ENCODE peak calls at places on chromosomes 3 and 15, in five cellular contexts. S is mammary epithelial cell, B is H9, I is astrocyte, K is endothelial cell of umbilical vein. J is an unnamed sample.

GRCh38 chr15:88918738-88919137 is 5.6 kb upstream of the MFGE8 start:
- DNase-seq in S (peak), B (no peak), I (peak), K (peak), J (peak)

GRCh38 chr15:39801641-39802309 is 19.1 kb upstream of the FSIP1 start:
- DNase-seq in S (peak), B (peak), I (no peak), K (peak), J (no peak)

GRCh38 chr3:64859625-64860590 is 172.1 kb upstream of the ADAMTS9 start:
- DNase-seq in S (no peak), B (no peak), I (peak), K (no peak), J (peak)

GRCh38 chr3:178907081-178907480 is 164.5 kb downstream of the ZMAT3 start:
- DNase-seq in S (no peak), B (no peak), I (no peak), K (no peak), J (no peak)

GRCh38 chr3:129343643-129344360 is 65.1 kb downstream of the HMCES start:
- DNase-seq in S (no peak), B (peak), I (no peak), K (no peak), J (peak)

GRCh38 chr3:8561365-8561764 is 59.7 kb downstream of the LMCD1 start:
- DNase-seq in S (no peak), B (no peak), I (peak), K (no peak), J (peak)

GRCh38 chr3:124878561-124879394 is 8.4 kb downstream of the ITGB5 start:
- DNase-seq in S (peak), B (no peak), I (peak), K (peak), J (peak)

GRCh38 chr15:99131441-99132023 is 26.7 kb downstream of the SYNM start:
- DNase-seq in S (no peak), B (no peak), I (no peak), K (no peak), J (no peak)

GRCh38 chr15:101329309-101329863 is 34.3 kb upstream of the SNRPA1 start:
- DNase-seq in S (no peak), B (no peak), I (no peak), K (no peak), J (no peak)

GRCh38 chr3:113629941-113630340 is 66.5 kb downstream of the USF3 start:
- DNase-seq in S (no peak), B (no peak), I (no peak), K (no peak), J (no peak)

GRCh38 chr15:73983211-73983727 is 8.8 kb downstream of the STOML1 start:
- DNase-seq in S (peak), B (no peak), I (peak), K (peak), J (peak)

GRCh38 chr15:77747175-77748077 is 114.7 kb upstream of the LINGO1 start:
- DNase-seq in S (no peak), B (no peak), I (no peak), K (no peak), J (no peak)

GRCh38 chr3:58414538-58415197 is 19.0 kb downstream of the PDHB start:
- DNase-seq in S (peak), B (no peak), I (peak), K (peak), J (peak)

GRCh38 chr15:41417418-41417811 is 520 bp downstream of the RTF1 start:
- DNase-seq in S (peak), B (peak), I (no peak), K (no peak), J (peak)

GRCh38 chr3:87120221-87120620 is 106.9 kb upstream of the CHMP2B start:
- DNase-seq in S (no peak), B (no peak), I (no peak), K (no peak), J (no peak)

GRCh38 chr3:169662215-169663070 is 1.1 kb downstream of the MECOM start:
- DNase-seq in S (peak), B (peak), I (peak), K (peak), J (peak)

GRCh38 chr15:67138946-67139855 is 73.8 kb downstream of the SMAD3 start:
- DNase-seq in S (no peak), B (no peak), I (no peak), K (peak), J (no peak)

GRCh38 chr3:166471074-166471753 is 634.0 kb upstream of the BCHE start:
- DNase-seq in S (no peak), B (no peak), I (no peak), K (no peak), J (no peak)

GRCh38 chr3:123202451-123202850 is 708 bp downstream of the SEC22A start:
- DNase-seq in S (peak), B (peak), I (no peak), K (peak), J (no peak)

GRCh38 chr3:71549948-71550347 is 33.6 kb downstream of the FOXP1 start:
- DNase-seq in S (no peak), B (no peak), I (no peak), K (no peak), J (no peak)

GRCh38 chr15:25438601-25439455 is at the start of gene UBE3A:
- DNase-seq in S (peak), B (peak), I (peak), K (peak), J (peak)

GRCh38 chr3:98784666-98785600 is 21.8 kb downstream of the ST3GAL6 start:
- DNase-seq in S (peak), B (no peak), I (peak), K (peak), J (peak)

GRCh38 chr3:113276581-113277080 is 65.3 kb downstream of the BOC start:
- DNase-seq in S (no peak), B (no peak), I (no peak), K (no peak), J (no peak)

GRCh38 chr3:49671291-49672288 is 2.6 kb upstream of the APEH start:
- DNase-seq in S (peak), B (peak), I (no peak), K (peak), J (peak)

GRCh38 chr3:138078901-138079344 is 36.5 kb downstream of the DZIP1L start:
- DNase-seq in S (peak), B (no peak), I (peak), K (no peak), J (peak)

GRCh38 chr15:60548101-60548500 is 69.2 kb upstream of the ICE2 start:
- DNase-seq in S (no peak), B (no peak), I (no peak), K (no peak), J (no peak)

GRCh38 chr15:89997079-89997478 is 4.0 kb upstream of the ZNF710 start:
- DNase-seq in S (no peak), B (no peak), I (no peak), K (no peak), J (no peak)

GRCh38 chr15:27842526-27842925 is 256.6 kb downstream of the OCA2 start:
- DNase-seq in S (no peak), B (no peak), I (peak), K (no peak), J (no peak)

GRCh38 chr15:95718441-95718840 is 612.1 kb upstream of the NR2F2 start:
- DNase-seq in S (no peak), B (no peak), I (no peak), K (no peak), J (no peak)

GRCh38 chr3:126891791-126892190 is 91.1 kb upstream of the PLXNA1 start:
- DNase-seq in S (no peak), B (no peak), I (no peak), K (no peak), J (no peak)

GRCh38 chr15:70054884-70055387 is 42.8 kb downstream of the TLE3 start:
- DNase-seq in S (no peak), B (no peak), I (no peak), K (no peak), J (no peak)

GRCh38 chr3:124768812-124769211 is 38.6 kb downstream of the UMPS start:
- DNase-seq in S (peak), B (no peak), I (no peak), K (no peak), J (no peak)

GRCh38 chr3:57559526-57559925 is 3.5 kb downstream of the PDE12 start:
- DNase-seq in S (no peak), B (no peak), I (peak), K (no peak), J (peak)

GRCh38 chr15:42133892-42134502 is 22.4 kb downstream of the PLA2G4F start:
- DNase-seq in S (peak), B (peak), I (no peak), K (peak), J (peak)

GRCh38 chr3:116020495-116020894 is 397.2 kb downstream of the GAP43 start:
- DNase-seq in S (peak), B (no peak), I (peak), K (no peak), J (peak)

GRCh38 chr3:151813777-151814176 is at the start of gene AADAC:
- DNase-seq in S (no peak), B (no peak), I (no peak), K (no peak), J (peak)

GRCh38 chr3:87167634-87168456 is 59.3 kb upstream of the CHMP2B start:
- DNase-seq in S (peak), B (no peak), I (peak), K (peak), J (peak)

GRCh38 chr3:107855710-107856109 is 235.1 kb downstream of the CD47 start:
- DNase-seq in S (peak), B (peak), I (peak), K (peak), J (peak)

GRCh38 chr3:187064210-187065115 is 74.8 kb downstream of the RPL39L start:
- DNase-seq in S (peak), B (no peak), I (no peak), K (no peak), J (peak)

DNA sequence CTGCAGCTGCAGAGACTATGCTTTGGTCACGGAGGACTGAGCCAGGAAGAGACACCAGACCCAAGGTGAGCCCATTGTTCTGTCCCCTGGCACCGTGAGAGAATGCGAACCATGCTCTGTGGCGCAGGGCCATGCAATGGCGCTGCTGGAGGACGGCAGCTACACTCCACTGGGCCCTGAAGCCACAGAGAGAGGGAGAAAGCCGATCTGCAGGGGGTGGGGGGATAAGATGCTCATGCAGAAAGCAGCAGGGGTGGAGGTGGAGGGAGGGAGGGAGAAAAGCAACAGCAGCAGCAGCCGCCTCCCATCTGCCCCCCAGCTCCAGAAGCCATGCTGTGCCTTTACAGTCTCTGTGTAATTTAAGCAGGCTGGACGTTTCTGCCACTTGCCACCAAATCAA is 5.3 kb downstream of the BDH1 start:
- DNase-seq in S (no peak), B (no peak), I (no peak), K (no peak), J (no peak)
- H3K9ac ChIP-seq in S (no peak), B (no peak), I (no peak), K (no peak), J (no peak)

GRCh38 chr3:184345678-184346144 is 8.3 kb downstream of the FAM131A start:
- DNase-seq in S (peak), B (peak), I (no peak), K (peak), J (peak)
- H3K4me2 ChIP-seq in S (no peak), B (no peak), I (no peak), K (no peak), J (no peak)

DNA sequence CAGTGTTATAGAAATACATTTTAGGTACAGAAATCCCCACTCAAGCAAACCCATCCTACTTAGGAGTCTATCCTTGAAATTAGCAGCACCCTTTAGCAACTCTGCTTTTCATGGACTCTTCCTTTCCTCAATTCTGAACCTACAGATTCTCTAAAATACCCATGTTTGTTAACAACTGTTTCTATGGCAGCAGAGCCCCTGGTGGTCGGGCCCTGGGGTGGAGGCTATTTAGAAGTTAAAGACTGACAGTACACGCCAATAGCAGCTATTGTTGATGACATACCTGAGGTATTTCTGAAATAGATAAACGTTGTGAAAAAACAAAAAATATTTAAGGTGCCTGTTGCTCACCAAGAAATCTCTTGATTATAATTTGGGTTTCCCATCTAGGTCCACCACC is 23.4 kb upstream of the NRG4 start:
- DNase-seq in S (no peak), B (no peak), I (no peak), K (no peak), J (no peak)
- H3K9ac ChIP-seq in S (no peak), B (no peak), I (no peak), K (no peak), J (no peak)

GRCh38 chr3:171354049-171354705 is 106.0 kb downstream of the TNIK start:
- DNase-seq in S (peak), B (no peak), I (no peak), K (no peak), J (no peak)

GRCh38 chr3:171350364-171350763 is 109.8 kb downstream of the TNIK start:
- DNase-seq in S (no peak), B (no peak), I (no peak), K (no peak), J (no peak)

GRCh38 chr3:171353423-171353822 is 106.8 kb downstream of the TNIK start:
- DNase-seq in S (peak), B (no peak), I (peak), K (no peak), J (peak)

GRCh38 chr3:171351676-171352075 is 108.5 kb downstream of the TNIK start:
- DNase-seq in S (peak), B (no peak), I (peak), K (peak), J (peak)

GRCh38 chr3:171352387-171352935 is 107.7 kb downstream of the TNIK start:
- DNase-seq in S (no peak), B (no peak), I (no peak), K (no peak), J (no peak)
- H3K4me2 ChIP-seq in S (peak), B (no peak), I (no peak), K (no peak), J (no peak)

DNA sequence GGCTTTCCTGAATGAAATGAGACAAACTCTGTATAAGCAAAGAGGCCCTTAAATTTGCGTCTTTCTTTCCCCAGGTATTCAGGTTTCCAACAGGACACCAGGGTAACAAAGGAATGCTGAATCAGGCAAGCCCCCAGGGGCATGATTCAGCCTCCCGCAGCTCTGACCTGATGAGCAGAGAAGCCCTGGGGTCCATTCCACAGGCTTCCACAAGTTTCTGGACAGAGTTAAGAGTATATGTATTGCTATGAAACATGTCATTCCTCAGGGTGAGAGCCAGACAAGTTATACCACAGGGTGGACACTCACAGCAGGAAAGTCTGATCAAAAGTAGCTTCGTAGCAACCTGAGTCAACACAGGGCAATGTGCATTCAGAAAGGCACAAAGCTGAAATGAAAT is 68.1 kb upstream of the CTNNB1 start:
- DNase-seq in S (peak), B (peak), I (peak), K (no peak), J (peak)
- H3K9ac ChIP-seq in S (peak), B (no peak), I (no peak), K (no peak), J (no peak)

GRCh38 chr3:191262650-191263049 is 63.6 kb downstream of the OSTN start:
- DNase-seq in S (no peak), B (no peak), I (no peak), K (no peak), J (no peak)
- H3K4me2 ChIP-seq in S (no peak), B (no peak), I (no peak), K (no peak), J (no peak)

GRCh38 chr3:190044974-190045373 is 75.7 kb downstream of the P3H2 start:
- DNase-seq in S (no peak), B (no peak), I (no peak), K (no peak), J (no peak)

GRCh38 chr3:190053919-190054672 is 66.6 kb downstream of the P3H2 start:
- DNase-seq in S (peak), B (no peak), I (peak), K (peak), J (peak)

GRCh38 chr3:190044142-190044541 is 76.6 kb downstream of the P3H2 start:
- DNase-seq in S (peak), B (no peak), I (peak), K (no peak), J (peak)

GRCh38 chr3:190051643-190052042 is 69.1 kb downstream of the P3H2 start:
- DNase-seq in S (no peak), B (no peak), I (no peak), K (no peak), J (no peak)

GRCh38 chr3:190048831-190049541 is 71.7 kb downstream of the P3H2 start:
- DNase-seq in S (peak), B (no peak), I (peak), K (peak), J (peak)
- H3K9ac ChIP-seq in S (peak), B (no peak), I (peak), K (no peak), J (no peak)

GRCh38 chr3:44893097-44893496 is 18.7 kb downstream of the TGM4 start:
- DNase-seq in S (peak), B (no peak), I (peak), K (no peak), J (peak)

GRCh38 chr3:44892689-44893088 is 18.3 kb downstream of the TGM4 start:
- DNase-seq in S (peak), B (no peak), I (peak), K (no peak), J (peak)

GRCh38 chr3:44890258-44890657 is 15.8 kb downstream of the TGM4 start:
- DNase-seq in S (no peak), B (no peak), I (no peak), K (no peak), J (peak)

GRCh38 chr3:44894485-44894884 is 20.1 kb downstream of the TGM4 start:
- DNase-seq in S (no peak), B (no peak), I (no peak), K (no peak), J (no peak)

GRCh38 chr3:44890852-44891251 is 16.4 kb downstream of the TGM4 start:
- DNase-seq in S (no peak), B (no peak), I (no peak), K (no peak), J (no peak)
- H3K4me2 ChIP-seq in S (no peak), B (no peak), I (no peak), K (no peak), J (no peak)

GRCh38 chr15:86162676-86163075 is 83.0 kb downstream of the AGBL1 start:
- DNase-seq in S (no peak), B (no peak), I (no peak), K (no peak), J (no peak)

GRCh38 chr15:86163771-86164170 is 84.1 kb downstream of the AGBL1 start:
- DNase-seq in S (no peak), B (no peak), I (no peak), K (no peak), J (peak)

GRCh38 chr15:86165263-86166204 is 85.9 kb downstream of the AGBL1 start:
- DNase-seq in S (no peak), B (no peak), I (peak), K (no peak), J (no peak)

GRCh38 chr15:86162172-86162591 is 82.5 kb downstream of the AGBL1 start:
- DNase-seq in S (no peak), B (no peak), I (no peak), K (no peak), J (no peak)

GRCh38 chr15:86164222-86164898 is 84.7 kb downstream of the AGBL1 start:
- DNase-seq in S (peak), B (no peak), I (peak), K (no peak), J (peak)
- H3K9ac ChIP-seq in S (no peak), B (no peak), I (no peak), K (no peak), J (no peak)

DNA sequence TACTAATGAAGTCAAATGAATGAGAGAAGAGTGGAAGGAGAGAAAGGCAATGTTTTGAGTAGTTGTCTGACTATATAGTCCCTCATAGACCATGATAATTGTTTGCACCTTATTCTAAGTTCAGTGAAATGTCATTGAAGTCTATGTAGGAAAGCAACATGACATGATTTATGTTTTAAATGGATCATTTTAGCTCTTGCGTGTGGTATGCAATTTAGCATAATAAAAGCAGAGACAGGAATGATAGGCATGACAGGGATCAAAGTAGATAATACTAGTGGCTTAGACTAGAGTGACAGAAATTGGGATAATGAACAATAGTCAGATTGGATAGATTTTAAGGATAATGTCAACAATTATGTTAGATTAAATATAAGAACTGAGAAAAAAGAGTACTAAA is 132.5 kb downstream of the PYDC2 start:
- DNase-seq in S (no peak), B (no peak), I (no peak), K (no peak), J (no peak)
- H3K4me2 ChIP-seq in S (no peak), B (no peak), I (no peak), K (no peak), J (no peak)

J was measured in fibroblast of lung.